ENCODE peak calls at places on chromosomes 2 and 18, in seven cellular contexts. C, D, L, R, K, E and F are unnamed samples.

GRCh38 chr2:12155308-12156061 is 409.1 kb downstream of the LPIN1 start:
- DNase-seq in D (no peak), E (peak; percentile 93), K (no peak), R (no peak), C (no peak), L (no peak), F (no peak)

GRCh38 chr2:220891405-220891804 is 680.7 kb downstream of the EPHA4 start:
- DNase-seq in L (no peak), E (peak; percentile 77), R (no peak), D (no peak), K (peak; percentile 65), C (peak; percentile 87), F (peak; percentile 28)

GRCh38 chr18:770583-770961 is 41.5 kb downstream of the YES1 start:
- DNase-seq in E (no peak), L (no peak), K (no peak), R (no peak), C (no peak), D (no peak), F (no peak)

GRCh38 chr2:239440511-239440959 is 39.7 kb upstream of the HDAC4 start:
- DNase-seq in E (no peak), C (no peak), K (peak; percentile 62), D (no peak), R (no peak), L (no peak), F (no peak)

GRCh38 chr2:176830362-176830761 is 382.2 kb upstream of the HNRNPA3 start:
- DNase-seq in L (no peak), R (no peak), E (no peak), C (peak; percentile 79), D (peak; percentile 58), K (peak; percentile 29), F (peak; percentile 47)

GRCh38 chr2:71551631-71551915 is 98.2 kb downstream of the DYSF start:
- DNase-seq in D (no peak), C (no peak), R (no peak), E (no peak), K (no peak), L (no peak), F (no peak)

GRCh38 chr2:178108176-178108575 is 4.1 kb upstream of the RBM45 start:
- DNase-seq in L (no peak), E (no peak), K (peak; percentile 22), R (no peak), C (no peak), D (no peak), F (no peak)

GRCh38 chr2:234846589-234847363 is 105.0 kb upstream of the SH3BP4 start:
- DNase-seq in E (no peak), R (no peak), D (no peak), K (no peak), L (no peak), C (no peak), F (no peak)

GRCh38 chr18:11871501-11871900 is 20.3 kb downstream of the CHMP1B start:
- DNase-seq in D (no peak), R (no peak), L (no peak), C (no peak), K (no peak), E (no peak), F (no peak)

GRCh38 chr18:35635171-35635570 is 53.6 kb downstream of the GALNT1 start:
- DNase-seq in D (no peak), K (no peak), E (no peak), C (no peak), R (no peak), L (no peak), F (no peak)

GRCh38 chr18:55416791-55417190 is 171.2 kb downstream of the TCF4 start:
- DNase-seq in C (peak; percentile 63), R (no peak), K (no peak), D (no peak), L (no peak), E (no peak), F (no peak)

GRCh38 chr2:75375646-75376582 is 176.6 kb upstream of the TACR1 start:
- DNase-seq in L (no peak), K (no peak), D (no peak), E (peak; percentile 74), C (no peak), R (no peak), F (no peak)

GRCh38 chr2:10345813-10346212 is 43.1 kb downstream of the HPCAL1 start:
- DNase-seq in R (no peak), L (no peak), K (no peak), E (no peak), D (no peak), C (no peak), F (no peak)

GRCh38 chr2:222423186-222423585 is 1.2 kb upstream of the SGPP2 start:
- DNase-seq in L (no peak), D (no peak), R (no peak), K (no peak), E (no peak), C (no peak), F (no peak)

GRCh38 chr18:37375181-37375580 is 190.4 kb downstream of the CELF4 start:
- DNase-seq in D (no peak), L (no peak), K (no peak), R (no peak), C (no peak), E (no peak), F (no peak)

GRCh38 chr18:60295776-60296175 is 76.8 kb downstream of the MC4R start:
- DNase-seq in K (no peak), C (peak; percentile 64), E (no peak), D (no peak), L (no peak), R (no peak), F (no peak)

GRCh38 chr2:77087987-77088414 is 434.2 kb downstream of the LRRTM4 start:
- DNase-seq in C (no peak), E (no peak), L (no peak), K (no peak), D (no peak), R (no peak), F (no peak)

GRCh38 chr2:105926960-105927678 is 182.4 kb downstream of the NCK2 start:
- DNase-seq in R (peak; percentile 42), L (peak; percentile 9), E (peak; percentile 12), C (no peak), D (peak; percentile 75), K (no peak), F (no peak)